ENCODE peak calls at places on chromosome 13, in four cellular contexts. O is AG04449, F is tibial nerve, J is activated B cell treated with CpG ODN at 0.5 μM for 24 hours. G is an unnamed sample.

GRCh38 chr13:43326100-43326499 is 302.7 kb downstream of the DNAJC15 start:
- DNase-seq in O (no peak), F (no peak), J (no peak), G (no peak)

GRCh38 chr13:79870766-79871165 is 389.8 kb downstream of the NDFIP2 start:
- DNase-seq in O (no peak), F (no peak), J (no peak), G (no peak)

GRCh38 chr13:98816406-98816805 is 63.9 kb upstream of the SLC15A1 start:
- DNase-seq in O (no peak), F (no peak), J (no peak), G (no peak)

GRCh38 chr13:34361528-34361927 is 543.6 kb downstream of the RFC3 start:
- DNase-seq in O (peak; percentile 16), F (no peak), J (no peak), G (no peak)

GRCh38 chr13:72132065-72132464 is 265.1 kb upstream of the DACH1 start:
- DNase-seq in O (no peak), F (no peak), J (no peak), G (no peak)

GRCh38 chr13:113032291-113032690 is 63.3 kb downstream of the MCF2L start:
- DNase-seq in O (no peak), F (no peak), J (no peak), G (no peak)

GRCh38 chr13:91894311-91894710 is 495.9 kb downstream of the GPC5 start:
- DNase-seq in O (no peak), F (no peak), J (no peak), G (no peak)

GRCh38 chr13:98649861-98650260 is 73.0 kb upstream of the STK24 start:
- DNase-seq in O (no peak), F (no peak), J (no peak), G (no peak)

GRCh38 chr13:112120031-112120373 is 53.1 kb downstream of the SOX1 start:
- DNase-seq in O (no peak), F (no peak), J (no peak), G (no peak)

GRCh38 chr13:47588676-47589075 is 412.4 kb downstream of the SUCLA2 start:
- DNase-seq in O (no peak), F (no peak), J (no peak), G (no peak)